ENCODE peak calls at places on chromosomes 2 and 18, in ten cellular contexts. One of them, this sample, is unnamed.

GRCh38 chr2:36330456-36331395 is 24.9 kb upstream of the CRIM1 start:
- DNase-seq in IMR-90: peak; percentile 29
- DNase-seq in PC-3: no peak
- DNase-seq in transverse colon: no peak
- DNase-seq in CD8-positive, alpha-beta memory T cell: no peak
- DNase-seq in uterus: no peak
- DNase-seq in A549: no peak
- DNase-seq in heart left ventricle: no peak
- DNase-seq in CD4-positive, CD25-positive, alpha-beta regulatory T cell: no peak
- DNase-seq in CD8-positive, alpha-beta T cell: no peak
- DNase-seq in this sample: no peak

GRCh38 chr2:170585067-170585466 is 130.1 kb upstream of the SP5 start:
- DNase-seq in IMR-90: no peak
- DNase-seq in PC-3: peak; percentile 86
- DNase-seq in transverse colon: no peak
- DNase-seq in CD8-positive, alpha-beta memory T cell: no peak
- DNase-seq in uterus: no peak
- DNase-seq in A549: no peak
- DNase-seq in heart left ventricle: no peak
- DNase-seq in CD4-positive, CD25-positive, alpha-beta regulatory T cell: no peak
- DNase-seq in CD8-positive, alpha-beta T cell: no peak
- DNase-seq in this sample: no peak

GRCh38 chr2:221245045-221245444 is 327.1 kb downstream of the EPHA4 start:
- DNase-seq in IMR-90: no peak
- DNase-seq in PC-3: no peak
- DNase-seq in transverse colon: no peak
- DNase-seq in CD8-positive, alpha-beta memory T cell: no peak
- DNase-seq in uterus: no peak
- DNase-seq in A549: no peak
- DNase-seq in heart left ventricle: no peak
- DNase-seq in CD4-positive, CD25-positive, alpha-beta regulatory T cell: no peak
- DNase-seq in CD8-positive, alpha-beta T cell: no peak
- DNase-seq in this sample: no peak

GRCh38 chr2:95289251-95289650 is 7.9 kb upstream of the KCNIP3 start:
- DNase-seq in IMR-90: no peak
- DNase-seq in PC-3: no peak
- DNase-seq in transverse colon: no peak
- DNase-seq in CD8-positive, alpha-beta memory T cell: no peak
- DNase-seq in uterus: no peak
- DNase-seq in A549: no peak
- DNase-seq in heart left ventricle: no peak
- DNase-seq in CD4-positive, CD25-positive, alpha-beta regulatory T cell: no peak
- DNase-seq in CD8-positive, alpha-beta T cell: no peak
- DNase-seq in this sample: no peak

GRCh38 chr18:44716697-44717163 is 36.0 kb downstream of the SETBP1 start:
- DNase-seq in IMR-90: no peak
- DNase-seq in PC-3: no peak
- DNase-seq in transverse colon: no peak
- DNase-seq in CD8-positive, alpha-beta memory T cell: no peak
- DNase-seq in uterus: no peak
- DNase-seq in A549: no peak
- DNase-seq in heart left ventricle: no peak
- DNase-seq in CD4-positive, CD25-positive, alpha-beta regulatory T cell: peak; percentile 50
- DNase-seq in CD8-positive, alpha-beta T cell: no peak
- DNase-seq in this sample: no peak

GRCh38 chr2:86223098-86223681 is 23.9 kb downstream of the MRPL35 start:
- DNase-seq in IMR-90: peak; percentile 50
- DNase-seq in PC-3: no peak
- DNase-seq in transverse colon: peak; percentile 25
- DNase-seq in CD8-positive, alpha-beta memory T cell: no peak
- DNase-seq in uterus: peak; percentile 80
- DNase-seq in A549: no peak
- DNase-seq in heart left ventricle: peak; percentile 81
- DNase-seq in CD4-positive, CD25-positive, alpha-beta regulatory T cell: peak; percentile 20
- DNase-seq in CD8-positive, alpha-beta T cell: no peak
- DNase-seq in this sample: no peak

GRCh38 chr2:199457147-199458016 is at the start of gene SATB2:
- DNase-seq in IMR-90: peak; percentile 78
- DNase-seq in PC-3: peak; percentile 75
- DNase-seq in transverse colon: peak; percentile 62
- DNase-seq in CD8-positive, alpha-beta memory T cell: no peak
- DNase-seq in uterus: no peak
- DNase-seq in A549: peak; percentile 51
- DNase-seq in heart left ventricle: peak; percentile 25
- DNase-seq in CD4-positive, CD25-positive, alpha-beta regulatory T cell: no peak
- DNase-seq in CD8-positive, alpha-beta T cell: no peak
- DNase-seq in this sample: no peak

GRCh38 chr2:17520761-17521160 is 2.5 kb upstream of the RAD51AP2 start:
- DNase-seq in IMR-90: no peak
- DNase-seq in PC-3: peak; percentile 12
- DNase-seq in transverse colon: no peak
- DNase-seq in CD8-positive, alpha-beta memory T cell: no peak
- DNase-seq in uterus: no peak
- DNase-seq in A549: no peak
- DNase-seq in heart left ventricle: no peak
- DNase-seq in CD4-positive, CD25-positive, alpha-beta regulatory T cell: no peak
- DNase-seq in CD8-positive, alpha-beta T cell: no peak
- DNase-seq in this sample: no peak

GRCh38 chr2:229159405-229159804 is 111.7 kb downstream of the PID1 start:
- DNase-seq in IMR-90: no peak
- DNase-seq in PC-3: no peak
- DNase-seq in transverse colon: no peak
- DNase-seq in CD8-positive, alpha-beta memory T cell: no peak
- DNase-seq in uterus: no peak
- DNase-seq in A549: no peak
- DNase-seq in heart left ventricle: no peak
- DNase-seq in CD4-positive, CD25-positive, alpha-beta regulatory T cell: no peak
- DNase-seq in CD8-positive, alpha-beta T cell: no peak
- DNase-seq in this sample: no peak
- H3K27ac ChIP-seq in IMR-90: no peak overlapping the region
- H3K27ac ChIP-seq in PC-3: no peak overlapping the region
- H3K27ac ChIP-seq in transverse colon: peak overlapping the region; percentile 77
- H3K27ac ChIP-seq in CD8-positive, alpha-beta memory T cell: no peak overlapping the region
- H3K27ac ChIP-seq in uterus: no peak overlapping the region
- H3K27ac ChIP-seq in A549: no peak overlapping the region
- H3K27ac ChIP-seq in heart left ventricle: no peak overlapping the region
- H3K27ac ChIP-seq in CD4-positive, CD25-positive, alpha-beta regulatory T cell: no peak overlapping the region
- H3K27ac ChIP-seq in CD8-positive, alpha-beta T cell: no peak overlapping the region
- H3K27ac ChIP-seq in this sample: no peak overlapping the region

DNA sequence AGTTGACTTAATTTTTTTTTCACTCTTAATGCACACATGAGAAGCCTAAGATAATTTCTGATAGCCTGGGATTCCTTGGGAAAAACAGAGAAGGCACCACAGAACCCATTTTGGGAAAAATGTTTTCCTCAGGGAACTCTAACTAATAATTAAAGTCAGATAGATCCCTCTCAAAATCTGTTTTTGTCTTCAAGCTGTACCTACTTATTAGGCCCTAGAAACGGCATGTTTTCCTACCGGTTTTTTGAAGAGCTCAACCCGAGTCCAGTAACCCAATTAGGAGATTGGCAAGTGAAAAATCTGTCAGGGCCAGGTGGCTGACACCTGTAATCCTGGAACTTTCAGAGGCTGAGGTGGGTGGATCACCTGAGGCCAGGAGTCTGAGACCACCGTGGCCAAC is 16.1 kb upstream of the PDK1 start:
- DNase-seq in IMR-90: no peak
- DNase-seq in PC-3: no peak
- DNase-seq in transverse colon: no peak
- DNase-seq in CD8-positive, alpha-beta memory T cell: no peak
- DNase-seq in uterus: no peak
- DNase-seq in A549: no peak
- DNase-seq in heart left ventricle: no peak
- DNase-seq in CD4-positive, CD25-positive, alpha-beta regulatory T cell: no peak
- DNase-seq in CD8-positive, alpha-beta T cell: no peak
- DNase-seq in this sample: no peak
- H3K9me3 ChIP-seq in IMR-90: peaks cover 8% of the 10 kb centered on the region
- H3K9me3 ChIP-seq in PC-3: peaks cover 15% of the 10 kb centered on the region
- H3K9me3 ChIP-seq in transverse colon: no peaks in the 10 kb centered on the region
- H3K9me3 ChIP-seq in CD8-positive, alpha-beta memory T cell: peaks cover 7% of the 10 kb centered on the region
- H3K9me3 ChIP-seq in uterus: no peaks in the 10 kb centered on the region
- H3K9me3 ChIP-seq in A549: no peaks in the 10 kb centered on the region
- H3K9me3 ChIP-seq in heart left ventricle: no peaks in the 10 kb centered on the region
- H3K9me3 ChIP-seq in CD4-positive, CD25-positive, alpha-beta regulatory T cell: peaks cover under 1% of the 10 kb centered on the region
- H3K9me3 ChIP-seq in CD8-positive, alpha-beta T cell: no peaks in the 10 kb centered on the region
- H3K9me3 ChIP-seq in this sample: peaks cover 22% of the 10 kb centered on the region

GRCh38 chr2:212538156-212539144 is at the start of gene ERBB4:
- DNase-seq in IMR-90: no peak
- DNase-seq in PC-3: peak; percentile 10
- DNase-seq in transverse colon: no peak
- DNase-seq in CD8-positive, alpha-beta memory T cell: no peak
- DNase-seq in uterus: no peak
- DNase-seq in A549: no peak
- DNase-seq in heart left ventricle: peak; percentile 40
- DNase-seq in CD4-positive, CD25-positive, alpha-beta regulatory T cell: no peak
- DNase-seq in CD8-positive, alpha-beta T cell: no peak
- DNase-seq in this sample: no peak

GRCh38 chr2:212539145-212539880 is 711 bp upstream of the ERBB4 start:
- DNase-seq in IMR-90: no peak
- DNase-seq in PC-3: peak; percentile 60
- DNase-seq in transverse colon: no peak
- DNase-seq in CD8-positive, alpha-beta memory T cell: no peak
- DNase-seq in uterus: no peak
- DNase-seq in A549: no peak
- DNase-seq in heart left ventricle: peak; percentile 68
- DNase-seq in CD4-positive, CD25-positive, alpha-beta regulatory T cell: no peak
- DNase-seq in CD8-positive, alpha-beta T cell: no peak
- DNase-seq in this sample: no peak

GRCh38 chr2:212536385-212537310 is 2.0 kb downstream of the ERBB4 start:
- DNase-seq in IMR-90: no peak
- DNase-seq in PC-3: no peak
- DNase-seq in transverse colon: no peak
- DNase-seq in CD8-positive, alpha-beta memory T cell: no peak
- DNase-seq in uterus: no peak
- DNase-seq in A549: no peak
- DNase-seq in heart left ventricle: peak; percentile 32
- DNase-seq in CD4-positive, CD25-positive, alpha-beta regulatory T cell: no peak
- DNase-seq in CD8-positive, alpha-beta T cell: no peak
- DNase-seq in this sample: no peak

GRCh38 chr2:212535963-212536362 is 2.6 kb downstream of the ERBB4 start:
- DNase-seq in IMR-90: no peak
- DNase-seq in PC-3: no peak
- DNase-seq in transverse colon: no peak
- DNase-seq in CD8-positive, alpha-beta memory T cell: no peak
- DNase-seq in uterus: no peak
- DNase-seq in A549: no peak
- DNase-seq in heart left ventricle: no peak
- DNase-seq in CD4-positive, CD25-positive, alpha-beta regulatory T cell: no peak
- DNase-seq in CD8-positive, alpha-beta T cell: no peak
- DNase-seq in this sample: no peak

DNA sequence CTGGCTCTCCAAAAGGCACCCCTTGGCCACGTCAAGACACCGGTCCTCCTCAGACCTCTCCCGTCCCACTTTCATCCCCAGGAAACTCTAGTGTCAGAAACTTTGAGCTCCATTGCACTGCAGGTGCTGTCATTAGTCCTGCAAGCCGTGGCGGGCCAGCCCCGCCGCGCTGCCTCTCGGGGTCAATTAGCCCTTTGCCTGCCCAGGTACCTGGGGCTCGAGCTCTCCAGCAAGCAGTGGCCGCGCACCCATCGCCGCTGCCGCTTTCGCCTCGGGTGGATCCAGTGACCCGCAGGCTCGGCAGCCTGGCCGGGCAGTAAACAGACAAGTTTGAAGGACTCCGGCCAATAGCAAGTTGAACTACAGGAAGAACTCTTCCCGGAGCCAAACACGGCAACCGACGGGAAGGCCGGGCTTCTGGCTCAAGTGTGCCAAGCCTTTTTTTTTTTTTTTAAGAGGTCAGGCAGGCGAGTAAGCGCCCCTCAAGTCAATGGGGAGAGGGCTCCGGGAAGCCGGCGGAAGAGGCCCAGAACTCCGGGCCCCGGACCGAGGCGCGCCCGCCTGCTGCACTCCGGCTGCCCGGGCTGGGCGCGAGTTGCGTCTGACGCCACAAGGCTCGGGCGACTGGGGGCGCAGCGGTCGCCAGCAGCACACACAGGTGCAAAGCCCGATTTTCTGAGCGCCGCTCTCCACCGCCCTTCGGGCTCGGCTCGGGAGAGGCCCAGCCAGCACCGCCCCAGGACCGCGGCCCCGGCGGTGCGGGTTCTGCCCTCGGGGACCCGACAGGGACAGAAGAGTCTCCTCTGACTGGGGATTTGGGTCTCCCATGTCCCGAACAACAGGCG is 1.1 kb downstream of the ERBB4 start:
- DNase-seq in IMR-90: no peak
- DNase-seq in PC-3: peak; percentile 12
- DNase-seq in transverse colon: no peak
- DNase-seq in CD8-positive, alpha-beta memory T cell: no peak
- DNase-seq in uterus: no peak
- DNase-seq in A549: no peak
- DNase-seq in heart left ventricle: peak; percentile 42
- DNase-seq in CD4-positive, CD25-positive, alpha-beta regulatory T cell: no peak
- DNase-seq in CD8-positive, alpha-beta T cell: no peak
- DNase-seq in this sample: no peak
- H3K27ac ChIP-seq in IMR-90: no peak overlapping the region
- H3K27ac ChIP-seq in PC-3: no peak overlapping the region
- H3K27ac ChIP-seq in transverse colon: no peak overlapping the region
- H3K27ac ChIP-seq in CD8-positive, alpha-beta memory T cell: no peak overlapping the region
- H3K27ac ChIP-seq in uterus: no peak overlapping the region
- H3K27ac ChIP-seq in A549: no peak overlapping the region
- H3K27ac ChIP-seq in heart left ventricle: peak overlapping the region; percentile 38
- H3K27ac ChIP-seq in CD4-positive, CD25-positive, alpha-beta regulatory T cell: no peak overlapping the region
- H3K27ac ChIP-seq in CD8-positive, alpha-beta T cell: no peak overlapping the region
- H3K27ac ChIP-seq in this sample: no peak overlapping the region

GRCh38 chr2:47606172-47606571 is 176.8 kb upstream of the MSH6 start:
- DNase-seq in IMR-90: no peak
- DNase-seq in PC-3: no peak
- DNase-seq in transverse colon: no peak
- DNase-seq in CD8-positive, alpha-beta memory T cell: no peak
- DNase-seq in uterus: no peak
- DNase-seq in A549: no peak
- DNase-seq in heart left ventricle: no peak
- DNase-seq in CD4-positive, CD25-positive, alpha-beta regulatory T cell: no peak
- DNase-seq in CD8-positive, alpha-beta T cell: no peak
- DNase-seq in this sample: no peak

GRCh38 chr2:47602996-47603395 is 179.9 kb upstream of the MSH6 start:
- DNase-seq in IMR-90: peak; percentile 25
- DNase-seq in PC-3: peak; percentile 38
- DNase-seq in transverse colon: no peak
- DNase-seq in CD8-positive, alpha-beta memory T cell: no peak
- DNase-seq in uterus: no peak
- DNase-seq in A549: peak; percentile 12
- DNase-seq in heart left ventricle: no peak
- DNase-seq in CD4-positive, CD25-positive, alpha-beta regulatory T cell: no peak
- DNase-seq in CD8-positive, alpha-beta T cell: no peak
- DNase-seq in this sample: no peak

GRCh38 chr2:47601518-47602015 is 181.4 kb upstream of the MSH6 start:
- DNase-seq in IMR-90: no peak
- DNase-seq in PC-3: no peak
- DNase-seq in transverse colon: no peak
- DNase-seq in CD8-positive, alpha-beta memory T cell: no peak
- DNase-seq in uterus: no peak
- DNase-seq in A549: no peak
- DNase-seq in heart left ventricle: no peak
- DNase-seq in CD4-positive, CD25-positive, alpha-beta regulatory T cell: no peak
- DNase-seq in CD8-positive, alpha-beta T cell: no peak
- DNase-seq in this sample: no peak

DNA sequence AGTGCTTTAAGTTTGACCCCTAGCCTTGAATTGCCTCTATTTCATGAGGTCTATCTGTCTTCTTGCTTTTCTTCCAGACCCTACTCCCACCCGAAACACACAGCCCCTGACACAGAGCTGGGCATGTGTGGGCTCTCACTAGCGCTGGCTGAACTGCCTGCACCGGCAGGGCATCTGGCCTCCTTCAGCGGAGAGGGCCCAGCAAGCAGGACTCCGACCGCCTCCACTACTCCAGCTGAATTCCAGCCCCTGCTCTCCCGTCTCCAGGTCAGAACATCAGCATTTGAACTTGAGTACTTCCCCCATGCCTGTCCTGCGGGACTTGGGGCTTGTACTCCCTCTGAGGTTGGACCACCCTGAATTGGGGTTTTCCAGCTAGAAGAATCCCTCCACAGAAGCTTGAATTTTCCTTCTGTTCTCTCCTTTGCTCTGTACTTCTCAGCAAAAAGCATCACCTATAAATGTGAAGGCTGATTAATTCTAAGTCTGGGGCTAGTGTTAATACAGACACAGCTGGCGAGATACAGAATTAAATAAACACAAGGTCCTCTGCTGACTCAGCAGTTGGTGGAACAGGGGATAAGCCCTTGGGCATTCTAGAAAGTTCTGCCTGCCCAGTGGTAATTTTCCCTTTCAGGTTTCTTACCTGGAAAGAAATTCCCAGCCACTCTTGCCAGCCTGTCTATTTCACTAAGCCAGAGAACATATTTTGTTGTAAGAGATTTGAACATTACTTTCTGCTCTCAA is 175.5 kb upstream of the MSH6 start:
- DNase-seq in IMR-90: no peak
- DNase-seq in PC-3: no peak
- DNase-seq in transverse colon: no peak
- DNase-seq in CD8-positive, alpha-beta memory T cell: no peak
- DNase-seq in uterus: no peak
- DNase-seq in A549: no peak
- DNase-seq in heart left ventricle: no peak
- DNase-seq in CD4-positive, CD25-positive, alpha-beta regulatory T cell: no peak
- DNase-seq in CD8-positive, alpha-beta T cell: no peak
- DNase-seq in this sample: no peak
- H3K9me3 ChIP-seq in IMR-90: no peaks in the 10 kb centered on the region
- H3K9me3 ChIP-seq in PC-3: no peaks in the 10 kb centered on the region
- H3K9me3 ChIP-seq in transverse colon: no peaks in the 10 kb centered on the region
- H3K9me3 ChIP-seq in CD8-positive, alpha-beta memory T cell: no peaks in the 10 kb centered on the region
- H3K9me3 ChIP-seq in uterus: no peaks in the 10 kb centered on the region
- H3K9me3 ChIP-seq in A549: no peaks in the 10 kb centered on the region
- H3K9me3 ChIP-seq in heart left ventricle: no peaks in the 10 kb centered on the region
- H3K9me3 ChIP-seq in CD4-positive, CD25-positive, alpha-beta regulatory T cell: no peaks in the 10 kb centered on the region
- H3K9me3 ChIP-seq in CD8-positive, alpha-beta T cell: no peaks in the 10 kb centered on the region
- H3K9me3 ChIP-seq in this sample: no peaks in the 10 kb centered on the region

This sample was measured in AG04450.